ENCODE peak calls at places on chromosomes 2 and 18, in four cellular contexts. J, I, H and S are unnamed samples.

GRCh38 chr2:12321886-12322285 is 394.9 kb upstream of the TRIB2 start:
- DNase-seq in H (no peak), I (no peak), J (no peak), S (no peak)

GRCh38 chr2:45905643-45905969 is 254.1 kb downstream of the PRKCE start:
- DNase-seq in H (no peak), J (no peak), I (no peak), S (no peak)

GRCh38 chr2:117832905-117833613 is 18.6 kb downstream of the DDX18 start:
- DNase-seq in H (no peak), J (no peak), I (no peak), S (no peak)

GRCh38 chr2:179861027-179861776 is at the start of gene ZNF385B:
- DNase-seq in H (peak; percentile 77), I (no peak), J (no peak), S (no peak)

GRCh38 chr2:181656450-181657261 is at the start of gene CERKL:
- DNase-seq in H (peak; percentile 83), I (no peak), J (no peak), S (peak; percentile 49)

GRCh38 chr2:65818873-65819451 is 386.6 kb upstream of the SPRED2 start:
- DNase-seq in I (no peak), J (peak; percentile 94), H (no peak), S (no peak)

GRCh38 chr2:173441222-173441621 is 86.5 kb downstream of the CDCA7 start:
- DNase-seq in J (no peak), I (no peak), H (no peak), S (no peak)

GRCh38 chr18:363327-364115 is 95.7 kb upstream of the THOC1 start:
- DNase-seq in H (no peak), J (no peak), I (no peak), S (no peak)

GRCh38 chr18:11976882-11977281 is 4.4 kb upstream of the IMPA2 start:
- DNase-seq in J (no peak), H (no peak), I (no peak), S (no peak)

GRCh38 chr2:150698016-150698661 is 210.7 kb upstream of the RND3 start:
- DNase-seq in I (no peak), J (no peak), H (no peak), S (no peak)

GRCh38 chr2:25250331-25251031 is 82.1 kb upstream of the POMC start:
- DNase-seq in I (no peak), J (peak; percentile 35), H (no peak), S (no peak)

GRCh38 chr2:241702155-241702404 is 241 bp downstream of the ING5 start:
- DNase-seq in H (peak; percentile 89), J (no peak), I (peak; percentile 15), S (no peak)

GRCh38 chr18:29181151-29181901 is 1004.4 kb upstream of the CDH2 start:
- DNase-seq in I (no peak), J (no peak), H (no peak), S (no peak)

GRCh38 chr18:37179384-37179783 is 350.5 kb downstream of the KIAA1328 start:
- DNase-seq in I (no peak), J (no peak), H (no peak), S (no peak)

GRCh38 chr18:63365909-63366269 is 1.1 kb downstream of the KDSR start:
- DNase-seq in J (peak; percentile 14), H (no peak), I (no peak), S (no peak)

GRCh38 chr2:132670104-132670960 is at the start of gene LYPD1:
- DNase-seq in J (no peak), H (peak; percentile 66), I (no peak), S (no peak)

GRCh38 chr2:65922794-65923193 is 490.4 kb upstream of the SPRED2 start:
- DNase-seq in H (no peak), I (no peak), J (no peak), S (no peak)

GRCh38 chr2:72089537-72089936 is 58.1 kb downstream of the CYP26B1 start:
- DNase-seq in I (no peak), J (no peak), H (no peak), S (no peak)

GRCh38 chr18:75227535-75227934 is 16.9 kb downstream of the TSHZ1 start:
- DNase-seq in H (no peak), J (no peak), I (no peak), S (no peak)

GRCh38 chr2:112572005-112572404 is 12.4 kb upstream of the CHCHD5 start:
- DNase-seq in I (no peak), J (no peak), H (no peak), S (no peak)

GRCh38 chr18:30971338-30971956 is 71.1 kb downstream of the DSC3 start:
- DNase-seq in J (peak; percentile 56), I (no peak), H (no peak), S (peak; percentile 34)

GRCh38 chr2:177516786-177517544 is 124.4 kb downstream of the AGPS start:
- DNase-seq in I (no peak), H (no peak), J (no peak), S (no peak)

GRCh38 chr2:85539361-85540130 is 578 bp downstream of the MAT2A start:
- DNase-seq in H (peak; percentile 62), I (peak; percentile 36), J (peak; percentile 90), S (no peak)

GRCh38 chr2:37168217-37168981 is 11.6 kb upstream of the EIF2AK2 start:
- DNase-seq in J (peak; percentile 61), I (no peak), H (peak; percentile 64), S (peak; percentile 42)

GRCh38 chr2:11286749-11287148 is 57.7 kb downstream of the ROCK2 start:
- DNase-seq in I (no peak), J (no peak), H (no peak), S (no peak)

GRCh38 chr2:11281221-11281620 is 63.2 kb downstream of the ROCK2 start:
- DNase-seq in J (no peak), I (no peak), H (no peak), S (no peak)

GRCh38 chr2:11288431-11288830 is 56.0 kb downstream of the ROCK2 start:
- DNase-seq in I (no peak), H (no peak), J (no peak), S (no peak)

GRCh38 chr2:11286323-11286722 is 58.1 kb downstream of the ROCK2 start:
- DNase-seq in J (no peak), H (no peak), I (no peak), S (no peak)

GRCh38 chr2:11285499-11285898 is 58.9 kb downstream of the ROCK2 start:
- DNase-seq in H (no peak), I (no peak), J (no peak), S (no peak)
- TF ChIP-seq EGR1 in H (no peak), I (no peak), J (no peak), S (no peak)

GRCh38 chr2:44883356-44883755 is 58.1 kb upstream of the SIX3 start:
- DNase-seq in H (no peak), I (no peak), J (no peak), S (no peak)

GRCh38 chr2:44884231-44884630 is 57.3 kb upstream of the SIX3 start:
- DNase-seq in J (no peak), I (no peak), H (no peak), S (no peak)

GRCh38 chr2:44889118-44889517 is 52.4 kb upstream of the SIX3 start:
- DNase-seq in H (no peak), I (no peak), J (no peak), S (no peak)

GRCh38 chr2:44884677-44885076 is 56.8 kb upstream of the SIX3 start:
- DNase-seq in H (no peak), I (no peak), J (no peak), S (no peak)

GRCh38 chr2:44886409-44886808 is 55.1 kb upstream of the SIX3 start:
- DNase-seq in J (no peak), H (no peak), I (no peak), S (no peak)
- TF ChIP-seq EGR1 in J (no peak), H (no peak), I (no peak), S (no peak)

GRCh38 chr2:212939777-212940531 is 211.5 kb downstream of the IKZF2 start:
- DNase-seq in J (no peak), H (no peak), I (no peak), S (no peak)

GRCh38 chr2:212943351-212943750 is 208.1 kb downstream of the IKZF2 start:
- DNase-seq in I (no peak), H (no peak), J (no peak), S (no peak)

GRCh38 chr2:212938144-212938793 is 213.1 kb downstream of the IKZF2 start:
- DNase-seq in J (no peak), H (no peak), I (no peak), S (no peak)

GRCh38 chr2:212941361-212941760 is 210.1 kb downstream of the IKZF2 start:
- DNase-seq in J (no peak), I (no peak), H (no peak), S (no peak)

DNA sequence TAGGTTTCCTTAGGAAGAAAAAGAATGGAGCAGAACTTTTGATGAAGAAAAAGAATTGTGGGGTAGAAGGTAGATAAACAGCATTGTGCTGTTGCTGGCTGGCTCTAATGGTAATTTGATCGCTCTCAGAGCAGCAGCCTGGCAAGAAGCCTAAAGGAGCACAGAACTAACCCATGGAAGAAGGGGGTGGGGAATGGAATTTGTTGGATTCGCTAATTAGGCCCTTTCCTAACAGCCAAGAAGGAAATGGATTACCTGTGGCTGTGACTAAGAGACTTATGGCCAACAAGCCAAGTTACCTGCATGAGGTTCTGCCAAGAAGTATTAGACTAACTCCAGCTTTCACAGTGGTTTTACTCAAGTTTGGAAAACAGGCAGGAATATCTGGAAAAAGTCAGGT is 210.6 kb downstream of the IKZF2 start:
- DNase-seq in H (no peak), J (no peak), I (no peak), S (peak; percentile 51)
- TF ChIP-seq EGR1 in H (no peak), J (no peak), I (no peak), S (no peak)

DNA sequence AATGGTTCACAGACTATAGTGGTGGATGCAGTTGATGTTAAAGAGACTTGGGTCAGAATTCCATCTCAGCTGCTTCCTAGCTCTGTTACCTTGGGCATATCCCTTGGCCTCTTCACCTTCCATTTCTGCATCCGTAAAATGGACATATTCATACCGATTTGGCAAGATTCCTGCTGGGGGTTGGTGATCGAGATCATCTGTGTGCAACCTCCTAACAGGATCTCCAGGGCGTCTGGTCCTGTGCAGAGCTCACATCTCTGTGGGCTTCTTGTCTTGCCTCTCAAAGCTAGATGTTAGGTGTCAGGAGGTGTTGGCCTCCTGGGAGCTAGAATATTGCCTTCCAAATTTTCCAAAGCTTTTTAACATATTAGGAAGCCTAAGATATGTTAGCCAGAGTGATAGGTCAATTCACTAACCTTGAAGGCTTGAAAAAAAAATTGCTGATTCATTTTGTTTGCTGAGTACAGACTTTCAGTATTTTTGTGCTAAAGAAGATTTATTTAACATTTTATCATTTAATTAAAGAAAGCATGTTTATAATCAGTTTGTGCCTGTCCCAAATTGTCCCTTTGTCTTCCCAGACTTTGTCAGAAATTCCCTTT is 69.7 kb upstream of the ZNF516 start:
- DNase-seq in J (no peak), I (no peak), H (peak; percentile 40), S (no peak)
- TF ChIP-seq EGR1 in J (no peak), I (no peak), H (no peak), S (no peak)